ENCODE peak calls at places on chromosomes 11 and 22, in nine cellular contexts. X is CD4-positive, CD25-positive, alpha-beta regulatory T cell; N is GM23248; L is GM23338; Z is body of pancreas; E is BJ; S is uterus; T is cardiac muscle cell; F is bronchial epithelial cell. H is an unnamed sample.
A peak's percentile ranks its signal among the peaks of the same experiment; 100 is the strongest.

GRCh38 chr11:10405858-10406592 is 49.0 kb upstream of the AMPD3 start:
- DNase-seq in X (peak; percentile 14), N (peak; percentile 96), L (peak; percentile 92), Z (peak; percentile 79), E (no peak), S (peak; percentile 84), T (peak; percentile 92), F (peak; percentile 89), H (peak; percentile 85)

GRCh38 chr22:28896611-28897010 is 13.2 kb downstream of the ZNRF3 start:
- DNase-seq in X (no peak), N (no peak), L (peak; percentile 80), Z (no peak), E (no peak), S (no peak), T (no peak), F (peak; percentile 52), H (no peak)

GRCh38 chr11:61027141-61027840 is 55.8 kb downstream of the CD6 start:
- DNase-seq in X (no peak), N (no peak), L (no peak), Z (no peak), E (no peak), S (no peak), T (no peak), F (no peak), H (no peak)

GRCh38 chr11:61542024-61542461 is 33.5 kb downstream of the LRRC10B start:
- DNase-seq in X (no peak), N (no peak), L (no peak), Z (no peak), E (no peak), S (peak; percentile 18), T (no peak), F (no peak), H (no peak)

GRCh38 chr22:19149047-19149883 is 827 bp downstream of the GSC2 start:
- DNase-seq in X (no peak), N (peak; percentile 31), L (peak; percentile 75), Z (no peak), E (no peak), S (no peak), T (peak; percentile 5), F (no peak), H (no peak)

GRCh38 chr22:27952091-27952490 is 33.0 kb upstream of the PITPNB start:
- DNase-seq in X (no peak), N (peak; percentile 56), L (no peak), Z (no peak), E (no peak), S (no peak), T (peak; percentile 80), F (peak; percentile 46), H (peak; percentile 68)

GRCh38 chr11:68099474-68100405 is 21.4 kb downstream of the CHKA start:
- DNase-seq in X (no peak), N (no peak), L (peak; percentile 26), Z (peak; percentile 96), E (no peak), S (peak; percentile 53), T (peak; percentile 64), F (no peak), H (no peak)

GRCh38 chr11:130606181-130606580 is 157.7 kb downstream of the ADAMTS15 start:
- DNase-seq in X (no peak), N (peak; percentile 13), L (no peak), Z (no peak), E (no peak), S (no peak), T (peak; percentile 52), F (no peak), H (no peak)

GRCh38 chr11:131549099-131549498 is 178.7 kb downstream of the NTM start:
- DNase-seq in X (no peak), N (no peak), L (no peak), Z (no peak), E (no peak), S (no peak), T (no peak), F (no peak), H (no peak)

GRCh38 chr11:128470081-128470480 is 117.3 kb downstream of the ETS1 start:
- DNase-seq in X (peak; percentile 62), N (no peak), L (no peak), Z (no peak), E (no peak), S (no peak), T (no peak), F (no peak), H (no peak)

GRCh38 chr22:40603088-40603605 is 33.4 kb downstream of the MRTFA start:
- DNase-seq in X (no peak), N (peak; percentile 85), L (no peak), Z (peak; percentile 29), E (no peak), S (no peak), T (peak; percentile 58), F (peak; percentile 73), H (peak; percentile 49)

GRCh38 chr11:28759311-28759710 is 651.1 kb downstream of the METTL15 start:
- DNase-seq in X (no peak), N (no peak), L (peak; percentile 52), Z (no peak), E (no peak), S (no peak), T (peak; percentile 76), F (peak; percentile 85), H (peak; percentile 13)

GRCh38 chr11:72239296-72239848 is 4.6 kb downstream of the PHOX2A start:
- DNase-seq in X (no peak), N (peak; percentile 75), L (peak; percentile 78), Z (no peak), E (no peak), S (peak; percentile 61), T (peak; percentile 69), F (no peak), H (peak; percentile 12)

DNA sequence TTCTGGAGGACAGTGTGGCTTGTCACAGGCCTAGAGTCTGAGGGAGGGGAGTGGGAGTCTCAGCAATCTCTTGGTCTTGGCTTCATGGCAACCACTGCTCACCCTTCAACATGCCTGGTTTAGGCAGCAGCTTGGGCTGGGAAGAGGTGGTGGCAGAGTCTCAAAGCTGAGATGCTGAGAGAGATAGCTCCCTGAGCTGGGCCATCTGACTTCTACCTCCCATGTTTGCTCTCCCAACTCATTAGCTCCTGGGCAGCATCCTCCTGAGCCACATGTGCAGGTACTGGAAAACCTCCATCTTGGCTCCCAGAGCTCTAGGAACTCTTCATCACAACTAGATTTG is 13.0 kb downstream of the PIK3IP1 start:
- DNase-seq in X (no peak), N (no peak), L (no peak), Z (no peak), E (no peak), S (no peak), T (no peak), F (no peak), H (no peak)
- H3K36me3 ChIP-seq in X (peaks cover 64% of the 10 kb centered on the region), N (peaks cover 5% of the 10 kb centered on the region), L (peaks cover 14% of the 10 kb centered on the region), Z (peaks cover 19% of the 10 kb centered on the region), E (peaks cover 17% of the 10 kb centered on the region), S (no peaks in the 10 kb centered on the region), T (peaks cover 19% of the 10 kb centered on the region), F (peaks cover 24% of the 10 kb centered on the region), H (peaks cover 32% of the 10 kb centered on the region)

DNA sequence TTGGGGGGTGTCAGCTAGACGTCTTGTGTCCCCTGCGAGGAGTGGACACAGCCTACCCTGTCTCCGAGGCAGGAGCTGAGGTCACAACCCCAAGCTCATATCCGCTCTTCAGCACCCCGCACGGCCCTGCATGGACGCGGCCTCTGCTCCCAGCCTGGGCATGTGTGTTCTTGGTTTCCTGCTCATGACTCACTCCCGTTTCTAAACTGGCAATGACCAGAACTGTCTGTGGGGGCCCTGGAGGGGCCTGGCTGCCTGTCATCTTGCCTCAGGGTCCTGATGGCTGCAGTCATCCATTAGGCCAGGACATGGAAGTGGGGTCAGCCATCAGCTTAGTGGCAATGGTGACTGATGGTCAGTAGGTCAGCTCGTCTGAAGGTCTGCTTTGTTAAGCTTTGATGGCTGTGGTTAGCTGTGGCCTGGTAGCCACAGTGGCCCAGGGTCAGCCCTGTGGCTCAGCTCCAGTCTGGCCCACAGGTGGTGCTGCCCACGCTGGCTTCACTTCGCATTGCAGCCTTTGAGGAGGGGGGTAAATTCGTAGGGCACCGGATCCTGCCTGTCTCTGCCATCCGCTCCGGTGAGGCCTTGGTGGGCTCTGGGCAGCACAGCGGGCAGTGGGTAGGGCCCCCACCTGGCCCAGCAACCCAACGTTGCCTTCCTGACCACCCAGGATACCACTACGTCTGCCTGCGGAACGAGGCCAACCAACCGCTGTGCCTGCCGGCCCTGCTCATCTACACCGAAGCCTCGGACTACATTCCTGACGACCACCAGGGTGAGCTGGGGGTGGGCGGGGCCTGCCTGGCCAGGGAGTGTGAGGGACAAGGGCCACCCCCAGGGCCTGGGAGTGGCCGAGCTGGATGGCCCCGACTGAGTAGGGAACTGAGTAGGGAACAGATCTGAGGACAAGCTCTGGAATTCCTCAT is 12.0 kb downstream of the PLCB3 start:
- DNase-seq in X (no peak), N (peak; percentile 39), L (peak; percentile 49), Z (no peak), E (no peak), S (no peak), T (peak; percentile 62), F (peak; percentile 62), H (peak; percentile 29)
- H3K36me3 ChIP-seq in X (peaks cover 4% of the 10 kb centered on the region), N (peaks cover 7% of the 10 kb centered on the region), L (peaks cover 6% of the 10 kb centered on the region), Z (no peaks in the 10 kb centered on the region), E (peaks cover 51% of the 10 kb centered on the region), S (no peaks in the 10 kb centered on the region), T (no peaks in the 10 kb centered on the region), F (peaks cover 59% of the 10 kb centered on the region), H (peaks cover 90% of the 10 kb centered on the region)

DNA sequence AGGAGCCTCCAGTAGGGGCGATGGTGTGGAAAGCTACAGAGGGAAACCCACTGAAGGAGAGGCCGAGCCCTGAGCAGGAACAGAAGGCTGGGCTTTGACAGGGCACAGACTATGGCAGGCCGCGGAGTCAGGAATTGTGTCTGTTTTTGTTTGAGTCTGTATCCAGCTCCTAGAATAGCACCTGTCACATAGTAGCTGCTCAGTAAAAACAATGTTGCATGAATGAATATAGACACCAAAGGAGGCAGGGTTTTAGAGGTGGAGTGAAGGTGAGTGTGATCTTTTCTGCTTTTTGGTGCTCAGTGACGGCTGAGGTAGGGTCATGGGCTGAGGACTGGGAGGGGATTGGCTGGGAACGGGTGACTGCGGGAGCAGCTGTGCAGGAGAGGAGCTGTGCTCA is 18.5 kb upstream of the APOBEC3A start:
- DNase-seq in X (no peak), N (no peak), L (no peak), Z (no peak), E (no peak), S (no peak), T (no peak), F (no peak), H (no peak)
- H3K36me3 ChIP-seq in X (no peaks in the 10 kb centered on the region), N (no peaks in the 10 kb centered on the region), L (no peaks in the 10 kb centered on the region), Z (no peaks in the 10 kb centered on the region), E (no peaks in the 10 kb centered on the region), S (no peaks in the 10 kb centered on the region), T (no peaks in the 10 kb centered on the region), F (no peaks in the 10 kb centered on the region), H (no peaks in the 10 kb centered on the region)

DNA sequence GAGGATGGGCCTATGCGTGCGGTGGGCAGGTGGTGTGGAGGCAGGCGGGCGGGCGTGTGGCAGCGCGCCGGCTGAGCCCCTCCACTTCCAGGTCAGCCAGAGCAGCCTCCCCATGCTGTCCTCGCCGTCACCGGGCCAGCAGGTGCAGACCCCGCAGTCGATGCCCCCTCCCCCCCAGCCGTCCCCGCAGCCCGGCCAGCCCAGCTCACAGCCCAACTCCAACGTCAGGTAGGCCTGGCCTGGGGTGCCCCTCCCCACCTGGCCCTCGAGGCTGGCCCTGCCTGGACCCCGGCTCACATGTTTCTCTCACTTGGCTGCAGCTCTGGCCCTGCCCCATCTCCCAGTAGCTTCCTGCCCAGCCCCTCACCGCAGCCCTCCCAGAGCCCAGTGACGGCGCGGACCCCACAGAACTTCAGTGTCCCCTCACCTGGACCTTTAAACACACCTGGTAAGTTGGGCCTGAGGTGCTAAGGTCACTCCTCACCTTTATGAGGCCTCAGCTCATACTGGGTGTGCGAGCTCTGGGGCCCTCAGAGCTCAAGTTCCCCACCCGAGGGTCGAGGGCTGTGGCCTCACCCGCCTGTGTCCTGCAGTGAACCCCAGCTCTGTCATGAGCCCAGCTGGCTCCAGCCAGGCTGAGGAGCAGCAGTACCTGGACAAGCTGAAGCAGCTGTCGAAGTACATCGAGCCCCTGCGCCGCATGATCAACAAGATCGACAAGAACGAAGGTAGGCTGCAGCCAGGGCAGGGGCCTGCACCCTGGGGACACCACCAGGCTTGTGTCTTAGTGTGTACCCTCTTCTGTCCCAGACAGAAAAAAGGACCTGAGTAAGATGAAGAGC is 75.3 kb downstream of the MED15 start:
- DNase-seq in X (no peak), N (no peak), L (no peak), Z (no peak), E (no peak), S (no peak), T (no peak), F (no peak), H (no peak)
- H3K36me3 ChIP-seq in X (peaks cover 84% of the 10 kb centered on the region), N (peaks cover 16% of the 10 kb centered on the region), L (peaks cover 7% of the 10 kb centered on the region), Z (peaks cover 32% of the 10 kb centered on the region), E (peaks cover 87% of the 10 kb centered on the region), S (no peaks in the 10 kb centered on the region), T (peaks cover 37% of the 10 kb centered on the region), F (peaks cover 66% of the 10 kb centered on the region), H (peaks cover 100% of the 10 kb centered on the region)

H was measured in SJSA1.